ENCODE peak calls at places on chromosome 19, in nine cellular contexts. One of them, this sample, is unnamed.

GRCh38 chr19:41297628-41298326 is 12.2 kb upstream of the CCDC97 start:
- DNase-seq in heart right ventricle: no peak
- DNase-seq in fibroblast of the aortic adventitia: no peak
- DNase-seq in uterus: no peak
- DNase-seq in GM12864: peak; percentile 79
- DNase-seq in body of pancreas: no peak
- DNase-seq in suprapubic skin: no peak
- DNase-seq in cardiac fibroblast: no peak
- DNase-seq in left ventricle myocardium inferior: no peak
- DNase-seq in this sample: no peak

GRCh38 chr19:5048727-5049553 is 80.0 kb downstream of the KDM4B start:
- DNase-seq in uterus: peak; percentile 59
- DNase-seq in suprapubic skin: no peak
- DNase-seq in GM12864: no peak
- DNase-seq in body of pancreas: peak; percentile 79
- DNase-seq in heart right ventricle: no peak
- DNase-seq in cardiac fibroblast: peak; percentile 55
- DNase-seq in fibroblast of the aortic adventitia: peak; percentile 70
- DNase-seq in left ventricle myocardium inferior: no peak
- DNase-seq in this sample: peak; percentile 73

GRCh38 chr19:37466798-37467607 is at the start of gene ZNF569:
- DNase-seq in cardiac fibroblast: peak; percentile 97
- DNase-seq in GM12864: peak; percentile 88
- DNase-seq in suprapubic skin: peak; percentile 92
- DNase-seq in fibroblast of the aortic adventitia: peak; percentile 95
- DNase-seq in heart right ventricle: peak; percentile 85
- DNase-seq in body of pancreas: peak; percentile 92
- DNase-seq in uterus: peak; percentile 92
- DNase-seq in left ventricle myocardium inferior: peak; percentile 88
- DNase-seq in this sample: peak; percentile 95

GRCh38 chr19:7855426-7856276 is 18.5 kb downstream of the PRR36 start:
- DNase-seq in GM12864: no peak
- DNase-seq in fibroblast of the aortic adventitia: no peak
- DNase-seq in heart right ventricle: no peak
- DNase-seq in left ventricle myocardium inferior: no peak
- DNase-seq in uterus: no peak
- DNase-seq in body of pancreas: no peak
- DNase-seq in suprapubic skin: no peak
- DNase-seq in cardiac fibroblast: no peak
- DNase-seq in this sample: no peak

GRCh38 chr19:13208964-13209796 is 59.0 kb downstream of the IER2 start:
- DNase-seq in body of pancreas: no peak
- DNase-seq in uterus: peak; percentile 18
- DNase-seq in suprapubic skin: no peak
- DNase-seq in cardiac fibroblast: no peak
- DNase-seq in GM12864: no peak
- DNase-seq in left ventricle myocardium inferior: no peak
- DNase-seq in fibroblast of the aortic adventitia: no peak
- DNase-seq in heart right ventricle: no peak
- DNase-seq in this sample: no peak

GRCh38 chr19:51887522-51888498 is at the start of gene ZNF577:
- DNase-seq in body of pancreas: peak; percentile 82
- DNase-seq in suprapubic skin: peak; percentile 92
- DNase-seq in cardiac fibroblast: peak; percentile 95
- DNase-seq in fibroblast of the aortic adventitia: peak; percentile 93
- DNase-seq in GM12864: no peak
- DNase-seq in uterus: peak; percentile 86
- DNase-seq in heart right ventricle: peak; percentile 91
- DNase-seq in left ventricle myocardium inferior: peak; percentile 93
- DNase-seq in this sample: peak; percentile 95

GRCh38 chr19:42282036-42282762 is 13.1 kb downstream of the CIC start:
- DNase-seq in left ventricle myocardium inferior: no peak
- DNase-seq in body of pancreas: peak; percentile 28
- DNase-seq in suprapubic skin: peak; percentile 72
- DNase-seq in uterus: no peak
- DNase-seq in heart right ventricle: no peak
- DNase-seq in cardiac fibroblast: peak; percentile 28
- DNase-seq in fibroblast of the aortic adventitia: peak; percentile 48
- DNase-seq in GM12864: no peak
- DNase-seq in this sample: no peak

GRCh38 chr19:33134571-33135041 is 2.7 kb downstream of the WDR88 start:
- DNase-seq in cardiac fibroblast: no peak
- DNase-seq in heart right ventricle: no peak
- DNase-seq in body of pancreas: no peak
- DNase-seq in uterus: no peak
- DNase-seq in suprapubic skin: no peak
- DNase-seq in GM12864: no peak
- DNase-seq in left ventricle myocardium inferior: no peak
- DNase-seq in fibroblast of the aortic adventitia: no peak
- DNase-seq in this sample: no peak

GRCh38 chr19:12985049-12985776 is 10.1 kb upstream of the NFIX start:
- DNase-seq in left ventricle myocardium inferior: peak; percentile 67
- DNase-seq in cardiac fibroblast: peak; percentile 66
- DNase-seq in fibroblast of the aortic adventitia: peak; percentile 28
- DNase-seq in heart right ventricle: peak; percentile 51
- DNase-seq in body of pancreas: peak; percentile 71
- DNase-seq in suprapubic skin: peak; percentile 86
- DNase-seq in uterus: no peak
- DNase-seq in GM12864: no peak
- DNase-seq in this sample: peak; percentile 64

GRCh38 chr19:47663911-47664771 is 49.1 kb upstream of the EHD2 start:
- DNase-seq in fibroblast of the aortic adventitia: peak; percentile 100
- DNase-seq in GM12864: no peak
- DNase-seq in suprapubic skin: peak; percentile 87
- DNase-seq in cardiac fibroblast: peak; percentile 99
- DNase-seq in left ventricle myocardium inferior: peak; percentile 66
- DNase-seq in body of pancreas: peak; percentile 58
- DNase-seq in heart right ventricle: no peak
- DNase-seq in uterus: peak; percentile 94
- DNase-seq in this sample: peak; percentile 99

GRCh38 chr19:1211494-1212234 is 6.1 kb downstream of the STK11 start:
- DNase-seq in left ventricle myocardium inferior: no peak
- DNase-seq in GM12864: no peak
- DNase-seq in uterus: peak; percentile 68
- DNase-seq in suprapubic skin: no peak
- DNase-seq in cardiac fibroblast: no peak
- DNase-seq in heart right ventricle: no peak
- DNase-seq in body of pancreas: peak; percentile 93
- DNase-seq in fibroblast of the aortic adventitia: no peak
- DNase-seq in this sample: no peak

DNA sequence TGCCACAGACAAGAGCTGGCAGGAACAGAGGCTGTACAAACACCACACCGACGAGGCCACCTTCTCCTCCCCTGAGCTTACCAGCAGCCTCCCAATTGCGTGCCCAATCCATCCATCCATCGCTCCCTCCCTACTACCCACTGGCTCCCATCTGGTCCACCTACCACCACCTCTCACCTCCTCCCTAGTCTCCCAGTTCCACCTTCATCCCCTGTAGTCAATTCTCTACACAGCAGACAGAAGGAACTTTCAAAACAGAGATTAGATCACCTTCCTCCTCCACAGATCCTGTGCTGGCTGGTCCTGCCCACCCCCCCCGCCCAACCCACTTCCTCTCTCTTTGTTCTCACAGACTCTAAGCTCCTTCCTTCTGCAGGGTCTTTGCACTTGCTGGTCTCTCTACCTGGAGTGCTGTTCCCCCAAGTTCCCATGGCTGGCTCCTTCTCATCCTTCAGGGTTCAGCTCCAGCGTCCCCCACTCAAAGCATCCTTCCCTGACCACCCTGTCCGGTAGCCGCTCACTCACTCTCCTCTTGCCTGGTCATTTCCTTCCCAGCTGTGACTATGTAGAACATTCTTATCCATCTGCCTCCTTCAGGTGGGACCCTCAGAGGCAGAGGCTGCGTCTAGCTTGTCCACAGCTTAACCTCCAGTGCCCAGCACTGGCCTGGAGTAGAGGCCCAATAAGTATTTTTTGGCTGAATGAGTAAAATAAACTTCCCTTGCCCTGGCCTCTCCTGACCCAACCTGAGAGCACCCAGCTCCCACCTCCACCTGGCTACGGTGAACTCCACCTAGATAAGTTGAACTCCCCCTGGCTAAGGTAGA is 23.0 kb downstream of the PIN1 start:
- DNase-seq in body of pancreas: no peak
- DNase-seq in fibroblast of the aortic adventitia: no peak
- DNase-seq in cardiac fibroblast: peak; percentile 7
- DNase-seq in heart right ventricle: no peak
- DNase-seq in suprapubic skin: no peak
- DNase-seq in GM12864: no peak
- DNase-seq in left ventricle myocardium inferior: no peak
- DNase-seq in uterus: no peak
- DNase-seq in this sample: no peak
- H3K4me3 ChIP-seq in body of pancreas: no peak overlapping the region
- H3K4me3 ChIP-seq in fibroblast of the aortic adventitia: no peak overlapping the region
- H3K4me3 ChIP-seq in cardiac fibroblast: no peak overlapping the region
- H3K4me3 ChIP-seq in heart right ventricle: peak overlapping the region; percentile 26
- H3K4me3 ChIP-seq in suprapubic skin: no peak overlapping the region
- H3K4me3 ChIP-seq in GM12864: no peak overlapping the region
- H3K4me3 ChIP-seq in left ventricle myocardium inferior: no peak overlapping the region
- H3K4me3 ChIP-seq in uterus: no peak overlapping the region
- H3K4me3 ChIP-seq in this sample: no peak overlapping the region

DNA sequence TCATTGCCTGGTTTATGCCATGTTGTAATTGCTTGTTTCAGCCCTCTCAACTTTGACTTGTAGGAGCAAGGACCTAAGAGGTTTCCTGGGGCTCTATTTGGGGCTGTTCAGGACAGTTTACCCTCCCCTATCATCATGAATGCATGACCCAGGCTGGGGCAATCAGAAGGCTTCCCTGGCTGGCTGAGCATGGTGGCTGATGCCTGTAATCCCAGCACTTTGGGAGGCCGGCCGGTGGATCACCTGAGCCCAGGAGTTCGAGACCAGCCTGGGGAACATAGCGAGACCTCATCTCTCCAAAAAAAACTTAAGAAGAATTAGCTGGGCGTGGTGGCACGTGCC is 6.1 kb upstream of the LSM4 start:
- DNase-seq in left ventricle myocardium inferior: no peak
- DNase-seq in suprapubic skin: no peak
- DNase-seq in body of pancreas: no peak
- DNase-seq in uterus: no peak
- DNase-seq in GM12864: no peak
- DNase-seq in cardiac fibroblast: no peak
- DNase-seq in heart right ventricle: no peak
- DNase-seq in fibroblast of the aortic adventitia: no peak
- DNase-seq in this sample: no peak
- H3K4me3 ChIP-seq in left ventricle myocardium inferior: peak overlapping the region; percentile 61
- H3K4me3 ChIP-seq in suprapubic skin: peak overlapping the region; percentile 22
- H3K4me3 ChIP-seq in body of pancreas: no peak overlapping the region
- H3K4me3 ChIP-seq in uterus: no peak overlapping the region
- H3K4me3 ChIP-seq in GM12864: peak overlapping the region; percentile 52
- H3K4me3 ChIP-seq in cardiac fibroblast: peak overlapping the region; percentile 33
- H3K4me3 ChIP-seq in heart right ventricle: peak overlapping the region; percentile 32
- H3K4me3 ChIP-seq in fibroblast of the aortic adventitia: peak overlapping the region; percentile 64
- H3K4me3 ChIP-seq in this sample: peak overlapping the region; percentile 36

DNA sequence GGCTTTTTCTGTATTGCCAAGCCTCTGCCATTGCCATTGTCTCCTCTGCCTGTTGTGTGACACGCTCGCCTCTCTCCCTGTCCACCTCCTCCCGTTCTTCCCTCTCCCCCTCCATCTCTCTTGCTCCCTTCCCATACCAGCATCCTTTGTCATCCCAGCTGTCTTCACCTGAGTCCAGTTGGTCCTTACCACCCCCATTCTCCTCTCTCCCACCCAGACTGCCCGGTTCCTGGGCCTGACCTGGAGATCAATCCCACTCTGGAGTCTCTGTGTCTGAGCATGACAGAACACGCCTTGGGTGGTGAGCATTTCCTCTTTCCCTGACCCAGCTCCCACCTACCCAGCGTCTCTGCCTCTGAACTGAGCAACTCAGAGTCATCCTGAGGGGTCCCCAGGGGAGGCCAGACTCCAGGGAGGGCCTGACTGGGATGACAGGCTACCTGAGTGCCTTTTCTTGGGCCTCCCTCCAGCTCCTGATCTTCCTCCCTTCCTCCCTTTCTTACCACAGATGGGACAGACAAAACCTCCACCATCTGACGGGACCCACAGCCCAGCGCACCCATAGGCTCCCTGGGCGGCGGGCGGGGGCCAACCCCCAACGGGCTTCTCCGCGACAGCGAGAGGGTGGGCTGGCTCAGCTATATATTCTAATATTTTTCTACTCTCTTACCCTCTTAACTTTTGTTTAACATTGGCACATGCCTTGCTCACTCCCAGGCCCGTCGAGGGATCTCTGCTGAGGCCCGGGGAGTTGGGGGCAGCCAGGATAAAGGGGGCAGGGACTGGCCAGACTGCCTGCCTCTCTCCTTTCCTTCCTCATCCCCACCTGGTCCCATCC is 7.7 kb downstream of the PAF1 start:
- DNase-seq in cardiac fibroblast: no peak
- DNase-seq in heart right ventricle: no peak
- DNase-seq in body of pancreas: no peak
- DNase-seq in suprapubic skin: no peak
- DNase-seq in GM12864: no peak
- DNase-seq in left ventricle myocardium inferior: no peak
- DNase-seq in uterus: no peak
- DNase-seq in fibroblast of the aortic adventitia: no peak
- DNase-seq in this sample: no peak
- H3K4me3 ChIP-seq in cardiac fibroblast: no peak overlapping the region
- H3K4me3 ChIP-seq in heart right ventricle: no peak overlapping the region
- H3K4me3 ChIP-seq in body of pancreas: no peak overlapping the region
- H3K4me3 ChIP-seq in suprapubic skin: no peak overlapping the region
- H3K4me3 ChIP-seq in GM12864: no peak overlapping the region
- H3K4me3 ChIP-seq in left ventricle myocardium inferior: no peak overlapping the region
- H3K4me3 ChIP-seq in uterus: no peak overlapping the region
- H3K4me3 ChIP-seq in fibroblast of the aortic adventitia: no peak overlapping the region
- H3K4me3 ChIP-seq in this sample: no peak overlapping the region

GRCh38 chr19:3370214-3370720 is 3.9 kb downstream of the NFIC start:
- DNase-seq in uterus: peak; percentile 72
- DNase-seq in GM12864: no peak
- DNase-seq in fibroblast of the aortic adventitia: no peak
- DNase-seq in suprapubic skin: no peak
- DNase-seq in body of pancreas: peak; percentile 31
- DNase-seq in left ventricle myocardium inferior: no peak
- DNase-seq in heart right ventricle: no peak
- DNase-seq in cardiac fibroblast: no peak
- DNase-seq in this sample: no peak

GRCh38 chr19:3368441-3368795 is 2.0 kb downstream of the NFIC start:
- DNase-seq in heart right ventricle: no peak
- DNase-seq in suprapubic skin: no peak
- DNase-seq in body of pancreas: peak; percentile 21
- DNase-seq in cardiac fibroblast: no peak
- DNase-seq in uterus: no peak
- DNase-seq in left ventricle myocardium inferior: no peak
- DNase-seq in GM12864: no peak
- DNase-seq in fibroblast of the aortic adventitia: no peak
- DNase-seq in this sample: no peak

GRCh38 chr19:3369337-3370213 is 3.2 kb downstream of the NFIC start:
- DNase-seq in cardiac fibroblast: peak; percentile 49
- DNase-seq in GM12864: no peak
- DNase-seq in suprapubic skin: no peak
- DNase-seq in heart right ventricle: peak; percentile 72
- DNase-seq in fibroblast of the aortic adventitia: no peak
- DNase-seq in uterus: peak; percentile 77
- DNase-seq in left ventricle myocardium inferior: peak; percentile 71
- DNase-seq in body of pancreas: peak; percentile 82
- DNase-seq in this sample: peak; percentile 73

GRCh38 chr19:3367572-3368440 is 1.4 kb downstream of the NFIC start:
- DNase-seq in fibroblast of the aortic adventitia: no peak
- DNase-seq in heart right ventricle: no peak
- DNase-seq in body of pancreas: peak; percentile 32
- DNase-seq in uterus: peak; percentile 50
- DNase-seq in suprapubic skin: no peak
- DNase-seq in left ventricle myocardium inferior: no peak
- DNase-seq in cardiac fibroblast: no peak
- DNase-seq in GM12864: no peak
- DNase-seq in this sample: no peak

GRCh38 chr19:3368848-3369336 is 2.5 kb downstream of the NFIC start:
- DNase-seq in uterus: no peak
- DNase-seq in body of pancreas: no peak
- DNase-seq in suprapubic skin: no peak
- DNase-seq in cardiac fibroblast: peak; percentile 57
- DNase-seq in left ventricle myocardium inferior: no peak
- DNase-seq in heart right ventricle: no peak
- DNase-seq in GM12864: no peak
- DNase-seq in fibroblast of the aortic adventitia: peak; percentile 59
- DNase-seq in this sample: peak; percentile 45
- H3K4me3 ChIP-seq in uterus: peak overlapping the region; percentile 61
- H3K4me3 ChIP-seq in body of pancreas: peak overlapping the region; percentile 13
- H3K4me3 ChIP-seq in suprapubic skin: peak overlapping the region; percentile 72
- H3K4me3 ChIP-seq in cardiac fibroblast: peak overlapping the region; percentile 80
- H3K4me3 ChIP-seq in left ventricle myocardium inferior: peak overlapping the region; percentile 89
- H3K4me3 ChIP-seq in heart right ventricle: peak overlapping the region; percentile 82
- H3K4me3 ChIP-seq in GM12864: peak overlapping the region; percentile 75
- H3K4me3 ChIP-seq in fibroblast of the aortic adventitia: peak overlapping the region; percentile 78
- H3K4me3 ChIP-seq in this sample: peak overlapping the region; percentile 79

This sample was measured in astrocyte of the spinal cord.